ENCODE peak calls at places on chromosome 4, in five cellular contexts. One of them, this sample, is unnamed.

GRCh38 chr4:137609693-137610450 is 77.6 kb upstream of the PCDH18 start:
- DNase-seq in H7: no peak
- DNase-seq in Caki2: no peak
- DNase-seq in HTR-8/SVneo: peak
- DNase-seq in left ventricle myocardium superior: no peak
- DNase-seq in this sample: no peak

GRCh38 chr4:147371661-147372060 is 109.2 kb upstream of the EDNRA start:
- DNase-seq in H7: no peak
- DNase-seq in Caki2: peak
- DNase-seq in HTR-8/SVneo: no peak
- DNase-seq in left ventricle myocardium superior: no peak
- DNase-seq in this sample: no peak

GRCh38 chr4:17309567-17310268 is 202.2 kb downstream of the QDPR start:
- DNase-seq in H7: no peak
- DNase-seq in Caki2: no peak
- DNase-seq in HTR-8/SVneo: no peak
- DNase-seq in left ventricle myocardium superior: no peak
- DNase-seq in this sample: no peak

GRCh38 chr4:169337510-169337909 is 66.8 kb upstream of the SH3RF1 start:
- DNase-seq in H7: no peak
- DNase-seq in Caki2: no peak
- DNase-seq in HTR-8/SVneo: no peak
- DNase-seq in left ventricle myocardium superior: no peak
- DNase-seq in this sample: no peak

GRCh38 chr4:147829401-147830101 is 97.7 kb downstream of the ARHGAP10 start:
- DNase-seq in H7: no peak
- DNase-seq in Caki2: no peak
- DNase-seq in HTR-8/SVneo: no peak
- DNase-seq in left ventricle myocardium superior: peak
- DNase-seq in this sample: no peak

GRCh38 chr4:176755624-176756023 is 37.1 kb downstream of the VEGFC start:
- DNase-seq in H7: no peak
- DNase-seq in Caki2: no peak
- DNase-seq in HTR-8/SVneo: no peak
- DNase-seq in left ventricle myocardium superior: no peak
- DNase-seq in this sample: no peak

GRCh38 chr4:83282049-83282535 is 2.5 kb downstream of the COQ2 start:
- DNase-seq in H7: peak
- DNase-seq in Caki2: peak
- DNase-seq in HTR-8/SVneo: peak
- DNase-seq in left ventricle myocardium superior: no peak
- DNase-seq in this sample: peak

GRCh38 chr4:15729910-15730533 is 27.2 kb downstream of the BST1 start:
- DNase-seq in H7: peak
- DNase-seq in Caki2: peak
- DNase-seq in HTR-8/SVneo: peak
- DNase-seq in left ventricle myocardium superior: no peak
- DNase-seq in this sample: peak

GRCh38 chr4:79682801-79683217 is 274.8 kb upstream of the GK2 start:
- DNase-seq in H7: no peak
- DNase-seq in Caki2: no peak
- DNase-seq in HTR-8/SVneo: no peak
- DNase-seq in left ventricle myocardium superior: peak
- DNase-seq in this sample: no peak

This sample was measured in ACHN.